ENCODE peak calls at places on chromosomes 2 and 18, in nine cellular contexts. V is GM23248, N is GM23338, E is heart right ventricle, K is tibial artery, I is endodermal cell, W is AG09309, A is choroid plexus epithelial cell, D is gastrocnemius medialis. G is an unnamed sample.

GRCh38 chr18:4455113-4455811 is at the start of gene DLGAP1:
- DNase-seq in D (peak; percentile 11), K (peak; percentile 25), W (no peak), A (peak; percentile 4), N (peak; percentile 87), E (no peak), I (peak; percentile 92), V (peak; percentile 19), G (no peak)

GRCh38 chr2:27803046-27803445 is 31.5 kb downstream of the MRPL33 start:
- DNase-seq in A (no peak), D (no peak), E (no peak), W (no peak), V (no peak), K (no peak), N (no peak), I (no peak), G (no peak)

GRCh38 chr2:231162036-231162345 is 36.4 kb upstream of the ARMC9 start:
- DNase-seq in E (no peak), N (no peak), V (peak; percentile 92), I (no peak), K (no peak), A (peak; percentile 99), D (no peak), W (peak; percentile 99), G (no peak)

GRCh38 chr2:212864186-212864585 is 287.2 kb downstream of the IKZF2 start:
- DNase-seq in E (no peak), N (no peak), V (no peak), I (no peak), K (no peak), D (no peak), W (no peak), A (no peak), G (no peak)

GRCh38 chr2:206212673-206213513 is 53.2 kb downstream of the EEF1B2 start:
- DNase-seq in K (no peak), E (no peak), A (peak; percentile 72), W (peak; percentile 78), V (peak; percentile 76), D (no peak), I (no peak), N (peak; percentile 53), G (no peak)

GRCh38 chr2:71696381-71696780 is 243.0 kb downstream of the DYSF start:
- DNase-seq in N (no peak), E (no peak), W (no peak), A (no peak), I (no peak), V (no peak), K (no peak), D (no peak), G (peak; percentile 55)

GRCh38 chr18:44789704-44790103 is 109.0 kb downstream of the SETBP1 start:
- DNase-seq in I (no peak), K (no peak), D (no peak), E (peak; percentile 43), W (no peak), A (no peak), V (peak; percentile 56), N (no peak), G (no peak)

GRCh38 chr2:58992062-58992736 is 751.1 kb upstream of the FANCL start:
- DNase-seq in A (peak; percentile 58), K (no peak), V (peak; percentile 6), N (no peak), I (no peak), E (no peak), W (no peak), D (no peak), G (no peak)

GRCh38 chr2:191165190-191165643 is 14.4 kb upstream of the STAT4 start:
- DNase-seq in W (no peak), V (peak; percentile 77), A (peak; percentile 82), D (no peak), E (no peak), N (peak; percentile 78), I (no peak), K (no peak), G (no peak)

GRCh38 chr2:16106619-16107018 is 166.3 kb downstream of the MYCN start:
- DNase-seq in N (no peak), K (no peak), A (no peak), D (no peak), V (no peak), E (no peak), I (no peak), W (no peak), G (no peak)

GRCh38 chr2:241833101-241833937 is 24.3 kb downstream of the NEU4 start:
- DNase-seq in A (peak; percentile 58), E (no peak), K (peak; percentile 15), W (peak; percentile 90), V (peak; percentile 64), I (peak; percentile 26), N (no peak), D (no peak), G (no peak)

GRCh38 chr2:8882094-8882493 is 44.7 kb upstream of the KIDINS220 start:
- DNase-seq in E (no peak), A (peak; percentile 68), V (peak; percentile 38), W (no peak), I (peak; percentile 91), K (no peak), N (peak; percentile 88), D (no peak), G (no peak)

DNA sequence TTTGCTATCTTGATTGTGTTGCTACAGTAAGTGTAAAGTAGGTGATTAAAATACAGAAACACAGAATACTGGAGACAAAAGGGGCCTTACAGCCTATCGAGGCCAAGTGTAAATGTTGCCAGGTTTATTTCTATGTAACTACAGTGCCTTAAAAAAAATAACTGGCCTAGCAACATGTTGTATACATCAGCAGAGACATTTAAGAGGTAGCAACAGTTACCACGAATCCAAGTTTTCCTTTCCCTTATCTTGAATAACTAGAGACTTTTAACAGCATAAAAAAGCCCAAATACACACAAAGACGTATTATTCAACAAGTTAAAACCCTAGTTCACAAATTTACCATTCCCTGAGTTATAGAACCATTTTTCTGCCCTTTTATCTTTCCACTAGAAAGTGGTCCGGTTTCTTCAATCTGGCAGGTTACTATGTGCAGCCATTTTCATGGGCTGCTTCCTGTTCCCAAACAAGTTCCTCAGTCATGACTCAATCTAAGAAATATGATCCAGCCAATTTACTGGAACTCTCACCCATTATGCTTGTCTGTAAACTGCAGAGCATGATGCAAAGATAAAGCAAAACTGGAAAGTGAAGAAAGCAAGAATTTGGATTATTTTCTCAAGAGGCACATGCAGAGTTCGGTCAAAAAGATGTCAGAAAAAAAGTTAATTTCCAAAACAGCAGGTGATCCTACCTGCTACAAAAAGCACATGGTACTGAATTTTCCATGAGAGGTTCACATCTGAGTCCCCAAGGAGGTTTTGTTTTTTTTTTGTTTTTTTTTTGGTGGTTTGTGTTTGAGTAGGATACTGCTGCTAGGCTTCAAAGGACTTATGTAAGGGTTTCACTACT is 22.2 kb downstream of the NFE2L2 start:
- DNase-seq in I (no peak), A (peak; percentile 97), V (peak; percentile 92), E (no peak), D (no peak), K (no peak), N (no peak), W (peak; percentile 92), G (no peak)
- H3K4me3 ChIP-seq in I (no peak overlapping the region), A (peak overlapping the region; percentile 15), V (peak overlapping the region; percentile 61), E (peak overlapping the region; percentile 26), D (peak overlapping the region; percentile 38), K (peak overlapping the region; percentile 24), N (no peak overlapping the region), W (no peak overlapping the region), G (peak overlapping the region; percentile 24)

GRCh38 chr2:102141915-102142828 is at the start of gene IL1R1:
- DNase-seq in V (peak; percentile 97), W (peak; percentile 27), A (peak; percentile 89), K (peak; percentile 78), E (peak; percentile 80), I (peak; percentile 86), N (peak; percentile 70), D (peak; percentile 75), G (peak; percentile 88)

GRCh38 chr2:102145107-102145506 is 2.6 kb downstream of the IL1R1 start:
- DNase-seq in A (no peak), V (no peak), N (no peak), D (no peak), K (no peak), W (no peak), I (no peak), E (no peak), G (no peak)

GRCh38 chr2:102144128-102144527 is 1.6 kb downstream of the IL1R1 start:
- DNase-seq in K (no peak), I (no peak), N (no peak), W (no peak), E (peak; percentile 47), A (peak; percentile 80), D (no peak), V (peak; percentile 58), G (no peak)

GRCh38 chr2:102142829-102143449 is 393 bp downstream of the IL1R1 start:
- DNase-seq in K (no peak), V (peak; percentile 70), W (no peak), N (no peak), A (peak; percentile 77), D (peak; percentile 50), E (peak; percentile 27), I (peak; percentile 80), G (no peak)

DNA sequence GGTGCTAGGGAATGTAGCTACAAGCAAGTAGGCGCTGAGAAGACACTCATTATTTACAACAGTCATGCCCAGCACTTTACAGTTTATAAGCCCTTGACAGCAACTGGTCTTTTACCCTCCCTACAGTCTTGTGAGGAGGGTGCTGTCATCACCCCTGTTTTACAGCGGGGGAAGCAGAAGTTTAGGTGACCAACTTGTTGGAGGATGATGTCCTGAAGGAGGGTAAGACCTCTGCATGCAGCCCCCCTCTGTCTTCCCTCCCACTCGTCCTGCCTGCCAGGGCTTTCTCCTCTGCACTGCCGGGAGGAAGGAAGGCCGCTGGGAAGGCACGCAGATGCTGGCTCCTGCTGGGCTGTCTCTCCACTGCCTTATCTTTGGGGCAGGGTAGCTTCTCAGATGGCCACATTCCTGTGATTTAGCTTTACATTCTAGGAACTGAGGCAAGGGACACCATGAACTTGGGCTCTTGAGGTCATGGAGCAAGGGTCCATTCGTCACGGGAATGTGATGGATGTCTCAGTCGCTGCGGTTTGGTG is 972 bp downstream of the IL1R1 start:
- DNase-seq in N (no peak), D (no peak), V (peak; percentile 69), E (peak; percentile 49), W (no peak), K (no peak), I (peak; percentile 63), A (peak; percentile 77), G (no peak)
- H3K4me3 ChIP-seq in N (peak overlapping the region; percentile 70), D (peak overlapping the region; percentile 66), V (peak overlapping the region; percentile 86), E (peak overlapping the region; percentile 83), W (peak overlapping the region; percentile 60), K (peak overlapping the region; percentile 66), I (peak overlapping the region; percentile 80), A (peak overlapping the region; percentile 86), G (peak overlapping the region; percentile 70)

GRCh38 chr2:174266288-174266687 is 18.0 kb upstream of the OLA1 start:
- DNase-seq in K (no peak), W (no peak), E (no peak), I (no peak), N (no peak), V (no peak), D (no peak), A (no peak), G (no peak)
- H3K4me3 ChIP-seq in K (no peak overlapping the region), W (no peak overlapping the region), E (no peak overlapping the region), I (no peak overlapping the region), N (peak overlapping the region; percentile 8), V (no peak overlapping the region), D (no peak overlapping the region), A (no peak overlapping the region), G (no peak overlapping the region)

DNA sequence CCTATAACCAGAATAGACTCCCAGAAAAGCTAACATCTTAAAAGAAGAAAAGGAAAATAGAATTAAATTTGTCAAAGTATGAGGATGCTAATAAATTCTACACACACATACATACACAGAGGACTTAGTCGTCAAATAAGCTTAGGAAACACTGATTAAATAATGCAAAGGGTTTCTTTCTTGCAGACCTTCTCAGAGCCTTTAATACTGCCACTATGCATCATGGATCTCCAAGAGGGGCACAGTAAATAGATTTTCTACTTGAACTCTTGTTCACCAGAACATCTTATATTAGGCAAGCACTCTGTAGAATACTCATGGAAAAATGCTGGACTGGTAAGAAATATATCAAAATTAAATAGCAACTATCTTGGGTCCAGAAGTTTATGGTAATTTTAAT is 69.4 kb downstream of the ANKRD44 start:
- DNase-seq in W (no peak), K (no peak), I (no peak), D (no peak), A (no peak), N (no peak), V (no peak), E (no peak), G (no peak)
- H3K4me3 ChIP-seq in W (no peak overlapping the region), K (no peak overlapping the region), I (no peak overlapping the region), D (no peak overlapping the region), A (no peak overlapping the region), N (no peak overlapping the region), V (no peak overlapping the region), E (no peak overlapping the region), G (no peak overlapping the region)